ENCODE peak calls at places on chromosomes 3 and 15, in six cellular contexts. O, B, D, N, Y and V are unnamed samples.

GRCh38 chr3:123113889-123114450 is 47.1 kb downstream of the PDIA5 start:
- DNase-seq in O (no peak), B (no peak), D (no peak), N (no peak), Y (no peak), V (no peak)

GRCh38 chr15:40155270-40155910 is 5.5 kb upstream of the BUB1B start:
- DNase-seq in O (no peak), B (no peak), D (peak), N (peak), Y (no peak), V (no peak)

GRCh38 chr3:29759443-29760033 is 478.7 kb downstream of the RBMS3 start:
- DNase-seq in O (no peak), B (peak), D (no peak), N (no peak), Y (no peak), V (no peak)

GRCh38 chr3:15525790-15526189 is 4.3 kb upstream of the COLQ start:
- DNase-seq in O (no peak), B (no peak), D (no peak), N (no peak), Y (no peak), V (no peak)

GRCh38 chr3:195914648-195915473 is 6.5 kb upstream of the TNK2 start:
- DNase-seq in O (peak), B (peak), D (peak), N (peak), Y (peak), V (peak)

GRCh38 chr3:123027292-123028232 is at the start of gene SEMA5B:
- DNase-seq in O (peak), B (no peak), D (peak), N (peak), Y (peak), V (peak)

GRCh38 chr3:40691598-40691905 is 166.8 kb downstream of the ZNF621 start:
- DNase-seq in O (no peak), B (peak), D (no peak), N (no peak), Y (no peak), V (no peak)

GRCh38 chr3:129051776-129052400 is 8.7 kb upstream of the GP9 start:
- DNase-seq in O (peak), B (peak), D (no peak), N (peak), Y (no peak), V (no peak)

GRCh38 chr3:53016236-53016635 is 29.6 kb downstream of the SFMBT1 start:
- DNase-seq in O (no peak), B (no peak), D (no peak), N (no peak), Y (no peak), V (no peak)

GRCh38 chr3:33775363-33775762 is 23.1 kb upstream of the PDCD6IP start:
- DNase-seq in O (no peak), B (no peak), D (no peak), N (no peak), Y (no peak), V (no peak)

GRCh38 chr15:52018693-52019393 is at the start of gene MAPK6:
- DNase-seq in O (peak), B (peak), D (peak), N (peak), Y (peak), V (peak)

GRCh38 chr3:15630646-15631350 is 29.3 kb downstream of the BTD start:
- DNase-seq in O (no peak), B (no peak), D (no peak), N (no peak), Y (peak), V (no peak)

GRCh38 chr15:50828610-50829206 is 63.2 kb upstream of the SPPL2A start:
- DNase-seq in O (no peak), B (peak), D (no peak), N (no peak), Y (no peak), V (no peak)

GRCh38 chr15:60326824-60327654 is 70.7 kb downstream of the ANXA2 start:
- DNase-seq in O (no peak), B (no peak), D (no peak), N (no peak), Y (peak), V (no peak)

GRCh38 chr3:113685956-113686721 is 10.3 kb downstream of the USF3 start:
- DNase-seq in O (no peak), B (peak), D (no peak), N (no peak), Y (no peak), V (no peak)

GRCh38 chr3:124351430-124352142 is 359.7 kb upstream of the ROPN1 start:
- DNase-seq in O (no peak), B (no peak), D (no peak), N (no peak), Y (no peak), V (peak)
- TF ChIP-seq CTCF in O (peak), B (peak), D (peak), N (peak), Y (no peak), V (peak)

GRCh38 chr15:74988007-74988800 is 7.2 kb upstream of the SCAMP5 start:
- DNase-seq in O (no peak), B (no peak), D (peak), N (peak), Y (peak), V (no peak)
- TF ChIP-seq CTCF in O (peak), B (no peak), D (peak), N (peak), Y (peak), V (peak)

DNA sequence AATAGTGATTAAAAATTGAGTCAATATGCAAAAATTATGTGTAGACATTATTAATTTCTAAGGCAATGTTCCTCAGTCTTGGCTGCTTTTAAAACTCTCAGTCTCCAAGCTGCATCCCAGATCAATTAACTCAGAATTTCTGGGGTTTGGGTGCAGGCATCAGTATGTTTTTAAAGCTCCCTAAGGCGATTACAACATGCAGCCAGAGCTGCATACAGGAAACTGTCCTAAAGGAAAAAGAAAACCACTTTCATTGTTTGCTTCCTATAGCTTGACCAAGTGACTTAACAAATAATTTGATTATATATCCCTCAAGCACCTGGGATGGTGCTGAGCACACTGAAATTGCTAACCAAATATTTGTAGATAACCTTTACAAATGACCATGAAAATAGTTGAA is 194.7 kb downstream of the DTWD1 start:
- DNase-seq in O (no peak), B (no peak), D (no peak), N (no peak), Y (no peak), V (no peak)
- TF ChIP-seq CTCF in O (no peak), B (no peak), D (no peak), N (no peak), Y (no peak), V (no peak)

DNA sequence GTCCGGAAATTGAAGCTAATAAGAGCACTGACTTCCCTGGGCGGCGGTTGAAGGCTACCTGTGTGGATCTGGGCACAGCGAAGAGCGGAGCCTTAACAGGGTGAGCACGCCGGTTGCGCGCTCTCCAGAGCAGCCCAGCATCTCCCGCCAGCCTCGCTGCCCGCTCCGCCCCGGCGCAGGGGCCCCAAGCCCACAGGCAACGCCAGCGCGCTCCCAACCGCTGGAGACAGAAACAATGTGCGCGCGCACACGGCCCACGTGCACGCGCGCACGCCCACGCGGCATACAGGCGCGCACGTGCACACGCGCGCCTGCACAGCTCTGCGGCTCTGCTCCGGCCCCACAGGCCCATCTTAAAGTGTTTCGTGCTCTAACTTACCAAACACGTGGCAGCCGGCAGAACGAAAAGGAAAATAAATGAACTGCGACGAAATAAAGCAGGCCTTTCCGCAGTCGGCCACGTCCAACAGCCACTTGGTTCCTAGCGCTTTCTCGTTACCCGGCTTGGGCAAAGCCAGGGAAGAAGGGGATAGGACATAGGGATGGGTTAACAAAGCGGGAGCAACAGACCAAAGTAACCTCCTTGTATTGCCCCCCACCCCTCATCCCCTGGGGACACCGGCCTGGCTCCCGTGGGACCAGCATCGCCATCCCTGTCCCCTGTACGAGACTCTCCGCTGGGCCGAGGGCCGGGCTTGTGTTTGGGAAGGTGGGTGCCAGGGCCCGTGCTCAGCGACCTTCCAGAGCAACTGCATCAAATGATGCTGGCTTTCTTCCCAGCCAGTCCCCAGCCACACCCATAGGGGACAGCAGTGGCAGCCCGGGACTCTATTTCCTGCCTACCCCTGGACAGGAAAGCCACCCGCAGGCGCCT is 203.7 kb downstream of the ABHD5 start:
- DNase-seq in O (peak), B (no peak), D (peak), N (peak), Y (peak), V (no peak)
- TF ChIP-seq CTCF in O (no peak), B (no peak), D (no peak), N (no peak), Y (no peak), V (no peak)

DNA sequence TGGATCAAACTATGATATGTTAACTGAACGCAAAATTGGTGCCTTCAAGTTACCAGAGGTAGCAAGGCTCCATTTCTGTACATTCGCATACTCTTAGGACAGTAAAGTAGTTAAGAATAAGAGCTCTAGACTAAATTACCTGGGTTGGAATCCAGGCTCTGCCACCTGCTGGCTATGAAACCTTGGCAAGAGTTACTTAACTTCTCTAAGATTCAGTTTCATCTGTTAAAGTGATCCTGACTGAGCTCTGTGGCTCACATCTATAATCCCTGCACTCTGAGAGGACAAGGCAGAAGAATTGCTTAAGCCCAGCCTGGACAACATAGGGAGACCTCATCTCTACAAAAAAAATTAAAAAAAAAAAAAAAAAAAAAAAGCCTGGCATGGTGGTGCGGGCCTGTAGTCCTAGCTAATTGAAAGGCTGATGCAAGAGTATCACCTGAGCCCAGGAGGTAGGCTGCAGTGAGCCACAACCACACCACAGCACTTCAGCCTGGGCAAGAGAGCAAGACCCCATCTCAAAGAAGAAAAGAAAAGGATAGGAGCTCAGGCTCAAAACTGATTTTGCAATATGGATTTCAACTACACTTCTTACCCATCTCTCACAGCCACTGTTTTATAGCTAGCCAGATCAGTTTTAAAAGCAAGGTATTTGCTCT is 21.3 kb downstream of the GSK3B start:
- DNase-seq in O (no peak), B (peak), D (no peak), N (no peak), Y (no peak), V (no peak)
- TF ChIP-seq CTCF in O (no peak), B (peak), D (no peak), N (no peak), Y (no peak), V (no peak)

GRCh38 chr3:148366743-148367410 is 330.8 kb upstream of the AGTR1 start:
- DNase-seq in O (no peak), B (no peak), D (no peak), N (no peak), Y (no peak), V (no peak)
- TF ChIP-seq CTCF in O (no peak), B (no peak), D (no peak), N (no peak), Y (no peak), V (peak)

GRCh38 chr3:159818997-159819500 is 169.6 kb upstream of the IL12A start:
- DNase-seq in O (no peak), B (no peak), D (no peak), N (no peak), Y (no peak), V (no peak)

GRCh38 chr3:159817136-159817535 is 171.5 kb upstream of the IL12A start:
- DNase-seq in O (no peak), B (no peak), D (no peak), N (no peak), Y (no peak), V (no peak)

GRCh38 chr3:159817571-159817970 is 171.1 kb upstream of the IL12A start:
- DNase-seq in O (no peak), B (no peak), D (no peak), N (no peak), Y (no peak), V (no peak)

GRCh38 chr3:159819676-159820075 is 169.0 kb upstream of the IL12A start:
- DNase-seq in O (no peak), B (no peak), D (no peak), N (no peak), Y (no peak), V (no peak)

DNA sequence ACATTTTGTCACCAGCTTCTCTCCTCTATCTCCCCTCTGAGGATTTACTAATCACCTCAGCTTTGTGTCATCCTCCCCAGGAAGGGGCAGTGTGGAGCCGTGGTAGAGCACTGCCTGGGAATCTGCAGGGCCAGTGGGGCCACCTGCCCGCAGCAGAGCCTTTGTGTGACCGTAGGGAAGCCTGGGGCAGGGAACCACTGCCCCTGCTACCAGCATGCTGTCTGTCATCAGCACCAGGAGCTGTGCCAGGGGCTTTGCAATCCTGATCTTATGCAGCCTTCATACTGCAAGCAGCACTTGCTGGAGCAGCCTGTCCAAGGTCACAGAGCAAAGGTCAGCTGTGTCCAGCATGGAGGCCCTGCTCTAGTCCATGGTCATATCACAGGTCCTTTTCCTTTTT is 170.2 kb upstream of the IL12A start:
- DNase-seq in O (peak), B (no peak), D (no peak), N (no peak), Y (no peak), V (no peak)
- TF ChIP-seq CTCF in O (no peak), B (peak), D (no peak), N (no peak), Y (no peak), V (peak)